ENCODE peak calls at places on chromosomes 11 and 22, in four cellular contexts. X is cardiac muscle cell, Y is A549, K is Panc1. Z is an unnamed sample.

GRCh38 chr22:48251629-48252028 is 1489.2 kb downstream of the TBC1D22A start:
- DNase-seq in X (no peak), Y (no peak), K (no peak), Z (no peak)

GRCh38 chr22:29786026-29786425 is 18.9 kb downstream of the UQCR10 start:
- DNase-seq in X (no peak), Y (no peak), K (no peak), Z (no peak)

GRCh38 chr11:92948116-92948515 is 21.3 kb upstream of the MTNR1B start:
- DNase-seq in X (no peak), Y (peak), K (no peak), Z (no peak)

GRCh38 chr11:130315354-130315970 is 745 bp upstream of the ZBTB44 start:
- DNase-seq in X (peak), Y (no peak), K (no peak), Z (no peak)

GRCh38 chr11:95728790-95729189 is 60.8 kb downstream of the FAM76B start:
- DNase-seq in X (no peak), Y (no peak), K (no peak), Z (no peak)

GRCh38 chr11:7089328-7090251 is 792 bp downstream of the RBMXL2 start:
- DNase-seq in X (no peak), Y (no peak), K (no peak), Z (no peak)

GRCh38 chr11:66846671-66847091 is 3.4 kb downstream of the RCE1 start:
- DNase-seq in X (no peak), Y (no peak), K (no peak), Z (no peak)

GRCh38 chr11:48036011-48036410 is 55.7 kb downstream of the PTPRJ start:
- DNase-seq in X (no peak), Y (no peak), K (no peak), Z (no peak)

GRCh38 chr11:94193288-94193687 is 64.6 kb downstream of the PANX1 start:
- DNase-seq in X (peak), Y (peak), K (no peak), Z (peak)

GRCh38 chr11:12165237-12165875 is 55.0 kb downstream of the MICAL2 start:
- DNase-seq in X (no peak), Y (no peak), K (no peak), Z (no peak)

GRCh38 chr22:25419247-25420113 is 145.0 kb upstream of the GRK3 start:
- DNase-seq in X (peak), Y (no peak), K (no peak), Z (no peak)

DNA sequence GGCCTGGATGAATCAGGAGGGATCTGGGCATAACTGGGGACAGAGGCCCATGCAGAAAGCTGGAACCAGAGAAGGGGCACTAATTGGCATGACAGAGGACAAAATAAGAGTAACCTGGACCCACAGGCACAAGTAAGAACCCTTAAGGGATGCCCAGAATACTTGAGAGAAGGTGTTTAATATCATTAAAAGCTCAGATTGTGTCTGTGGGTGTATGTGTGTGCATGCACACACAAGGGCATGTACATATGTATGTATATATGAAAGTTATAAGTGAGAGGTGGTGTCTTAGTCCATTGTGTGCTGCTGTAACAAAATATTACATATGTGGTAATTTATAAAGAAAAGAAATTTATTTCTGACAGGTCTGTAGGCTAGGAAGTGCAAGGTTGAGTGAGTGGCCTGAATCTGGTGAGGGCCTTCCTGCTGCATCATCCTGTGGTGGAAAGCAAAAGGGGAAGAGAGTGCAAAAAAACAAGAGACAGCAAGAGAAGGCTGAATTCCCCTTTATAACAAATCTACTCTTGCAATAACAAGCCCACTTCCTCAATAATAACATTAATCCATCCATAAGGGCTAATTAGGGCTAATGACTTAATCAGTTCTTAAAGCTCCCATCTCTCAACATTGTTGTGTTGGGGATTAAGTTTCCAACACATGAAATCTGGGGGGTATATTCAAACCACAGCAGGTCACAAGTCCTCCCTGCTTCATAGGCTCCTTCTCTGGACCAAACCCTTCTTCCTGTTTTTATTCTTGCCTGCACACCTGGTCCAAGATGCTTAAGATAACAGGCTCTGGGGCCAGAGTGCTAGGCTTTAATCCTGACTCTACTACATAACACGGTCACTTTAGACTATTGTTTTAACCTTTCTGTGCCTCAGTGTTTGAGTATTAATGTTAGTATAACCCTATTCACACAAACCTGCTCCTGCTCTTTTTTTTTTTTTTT is 68.2 kb upstream of the POU2AF2 start:
- DNase-seq in X (no peak), Y (no peak), K (no peak), Z (no peak)
- H3K27ac ChIP-seq in X (no peak), Y (no peak), K (no peak), Z (no peak)

GRCh38 chr22:33875316-33875715 is 45.0 kb downstream of the LARGE1 start:
- DNase-seq in X (no peak), Y (no peak), K (no peak), Z (no peak)

GRCh38 chr22:33873666-33874065 is 46.6 kb downstream of the LARGE1 start:
- DNase-seq in X (no peak), Y (no peak), K (no peak), Z (no peak)

GRCh38 chr22:33873186-33873585 is 47.1 kb downstream of the LARGE1 start:
- DNase-seq in X (no peak), Y (no peak), K (no peak), Z (no peak)

GRCh38 chr22:33871935-33872334 is 48.3 kb downstream of the LARGE1 start:
- DNase-seq in X (no peak), Y (no peak), K (no peak), Z (no peak)

DNA sequence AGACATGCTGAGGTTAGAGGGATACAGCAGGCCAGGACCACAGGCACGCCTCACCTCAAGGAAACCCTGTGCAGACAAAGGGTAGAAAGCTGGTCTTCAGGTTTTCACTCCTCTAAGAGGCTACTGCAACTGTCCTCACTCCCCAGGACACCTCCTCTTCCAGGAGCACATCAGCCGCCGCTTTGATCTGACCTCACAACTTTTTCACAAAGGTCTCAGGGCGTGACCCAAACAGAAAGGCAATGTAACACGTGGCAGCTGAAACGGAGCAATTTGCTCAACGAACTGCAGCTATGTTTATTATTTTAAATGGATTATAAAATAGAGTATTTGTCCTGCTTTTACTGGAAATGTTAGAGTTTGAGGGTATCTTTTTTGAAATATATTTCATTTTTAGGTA is 46.1 kb downstream of the LARGE1 start:
- DNase-seq in X (no peak), Y (no peak), K (no peak), Z (no peak)
- H3K27ac ChIP-seq in X (no peak), Y (no peak), K (no peak), Z (no peak)

DNA sequence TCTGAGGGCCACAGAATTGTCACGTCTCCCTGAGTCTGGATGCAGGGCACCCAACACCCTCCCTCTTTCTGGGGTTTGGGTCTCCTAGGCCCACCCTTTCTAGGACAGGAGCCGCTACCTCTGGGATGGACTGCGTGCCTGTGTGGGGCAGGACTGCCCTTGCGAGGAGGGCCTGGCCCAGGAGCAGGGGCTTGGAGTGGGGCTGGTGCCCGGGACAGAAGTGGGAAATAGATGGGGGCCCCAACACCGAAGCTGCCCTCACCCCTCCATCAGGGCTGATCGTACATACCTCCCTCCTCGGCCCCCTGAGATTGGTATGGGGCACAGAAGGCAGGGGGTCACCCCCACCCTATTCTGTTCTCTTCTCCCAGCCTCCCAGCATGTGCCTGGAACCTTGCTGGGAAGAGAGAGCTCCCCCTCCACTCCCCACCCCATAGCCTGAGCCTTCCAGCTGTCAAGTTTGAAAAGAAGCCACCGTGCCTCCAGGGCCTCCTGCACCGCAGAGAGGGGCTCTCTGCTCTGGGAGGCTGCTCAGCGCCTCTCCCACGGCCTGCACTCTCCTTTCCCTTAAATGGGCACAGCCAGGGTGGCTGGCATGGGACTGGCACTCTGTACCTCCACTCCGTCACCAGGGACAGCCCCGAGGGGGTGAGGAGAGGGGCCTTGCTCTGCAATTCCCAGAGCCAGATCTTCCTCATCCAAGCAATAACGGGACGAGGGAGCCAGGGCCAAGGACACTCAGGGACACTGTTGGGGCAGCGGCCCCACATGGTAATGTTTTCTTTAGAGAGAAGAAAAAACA is 1.8 kb downstream of the LRRC10B start:
- DNase-seq in X (no peak), Y (no peak), K (no peak), Z (no peak)
- H3K27ac ChIP-seq in X (no peak), Y (no peak), K (no peak), Z (no peak)

DNA sequence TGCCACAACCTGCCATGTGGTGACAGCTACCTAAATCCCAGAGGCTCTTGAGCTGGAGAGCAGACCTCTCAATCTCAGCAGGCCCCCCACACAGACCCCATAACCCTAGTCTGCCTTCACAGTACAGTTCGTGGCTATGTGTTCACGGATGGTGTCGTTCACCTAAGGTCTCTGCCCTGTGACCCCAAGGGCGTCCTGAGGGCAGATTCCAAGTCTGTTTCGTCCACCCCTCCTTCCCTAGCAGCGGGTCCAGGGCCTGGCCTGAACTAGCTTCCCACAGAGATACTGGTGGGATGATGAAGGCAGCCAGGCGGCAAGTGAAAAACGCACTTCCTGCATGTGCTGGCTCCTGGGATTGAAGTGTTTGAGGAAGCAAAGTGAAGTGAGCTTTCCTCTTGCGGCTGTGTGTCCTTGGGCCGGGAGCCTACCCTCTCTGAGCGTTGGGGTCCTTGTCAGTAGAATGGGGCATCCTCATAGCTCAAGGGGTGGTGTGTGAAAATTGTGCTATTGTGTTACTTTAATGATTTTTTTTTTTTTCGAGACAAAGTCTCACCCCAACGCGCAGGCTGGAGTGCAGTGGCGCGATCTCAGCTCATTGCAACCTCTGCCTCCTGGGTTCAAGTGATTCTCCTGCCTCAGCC is 70.1 kb downstream of the LRP5 start:
- DNase-seq in X (no peak), Y (no peak), K (no peak), Z (no peak)
- H3K27ac ChIP-seq in X (no peak), Y (no peak), K (peak), Z (no peak)

Z was measured in epithelial cell of prostate.